ENCODE peak calls at places on chromosomes 11 and 22, in ten cellular contexts. E is neural crest cell; B is astrocyte; Z is mucosa of descending colon; G is osteoblast; S is pancreas; W is endothelial cell; X is transverse colon; F is ascending aorta; J is CD8-positive, alpha-beta T cell. K is an unnamed sample.

GRCh38 chr22:27734066-27734465 is 67.5 kb downstream of the MN1 start:
- DNase-seq in S (no peak), E (no peak), W (no peak), F (no peak), X (no peak), Z (no peak), G (no peak), J (no peak), B (no peak), K (peak; percentile 14)

GRCh38 chr11:6204708-6205107 is 649 bp upstream of the C11orf42 start:
- DNase-seq in X (no peak), F (no peak), W (no peak), S (no peak), J (no peak), E (no peak), Z (no peak), G (no peak), B (no peak), K (no peak)

GRCh38 chr11:13965337-13965736 is 2.8 kb downstream of the SPON1 start:
- DNase-seq in G (no peak), F (no peak), Z (peak; percentile 64), E (no peak), B (no peak), W (peak; percentile 6), X (peak; percentile 80), J (no peak), S (no peak), K (no peak)

GRCh38 chr11:10503217-10503616 is 37.8 kb downstream of the RNF141 start:
- DNase-seq in G (peak; percentile 56), Z (no peak), E (no peak), X (no peak), J (no peak), S (no peak), W (no peak), B (no peak), F (no peak), K (no peak)

GRCh38 chr11:82864268-82864667 is 36.0 kb downstream of the PRCP start:
- DNase-seq in F (peak; percentile 74), G (peak; percentile 46), S (peak; percentile 34), X (peak; percentile 44), B (peak; percentile 13), J (no peak), E (peak; percentile 42), W (peak; percentile 46), Z (no peak), K (peak; percentile 24)

GRCh38 chr22:20043997-20044342 is 23.1 kb downstream of the TANGO2 start:
- DNase-seq in B (no peak), E (no peak), J (no peak), X (no peak), S (no peak), Z (no peak), W (no peak), F (no peak), G (peak; percentile 5), K (no peak)

GRCh38 chr11:101241160-101241795 is 111.7 kb upstream of the PGR start:
- DNase-seq in F (no peak), S (no peak), J (no peak), Z (no peak), W (no peak), E (no peak), G (no peak), X (no peak), B (no peak), K (no peak)

GRCh38 chr11:126312903-126313460 is 9.1 kb downstream of the DCPS start:
- DNase-seq in W (no peak), F (no peak), E (no peak), Z (peak; percentile 52), B (no peak), X (peak; percentile 32), J (no peak), G (no peak), S (no peak), K (no peak)

GRCh38 chr11:17533782-17534415 is 10.3 kb downstream of the USH1C start:
- DNase-seq in S (no peak), W (no peak), G (no peak), J (no peak), B (no peak), F (no peak), E (no peak), Z (no peak), X (no peak), K (no peak)

GRCh38 chr11:8777907-8778767 is 95.5 kb downstream of the RPL27A start:
- DNase-seq in E (no peak), W (no peak), G (peak; percentile 89), J (no peak), F (peak; percentile 85), X (peak; percentile 33), S (peak; percentile 16), Z (peak; percentile 61), B (peak; percentile 56), K (no peak)

GRCh38 chr11:14793546-14793945 is 98.5 kb downstream of the CYP2R1 start:
- DNase-seq in X (no peak), G (no peak), E (no peak), J (no peak), B (peak; percentile 10), F (no peak), W (no peak), S (no peak), Z (no peak), K (no peak)

GRCh38 chr22:46367707-46368191 is 32.2 kb downstream of the TRMU start:
- DNase-seq in X (peak; percentile 87), E (peak; percentile 63), F (no peak), W (peak; percentile 90), Z (peak; percentile 74), G (peak; percentile 99), S (peak; percentile 67), J (peak; percentile 45), B (peak; percentile 10), K (peak; percentile 74)

GRCh38 chr11:18468962-18469361 is 13.3 kb downstream of the LDHAL6A start:
- DNase-seq in J (no peak), Z (no peak), E (no peak), B (no peak), X (no peak), G (no peak), S (no peak), W (no peak), F (no peak), K (no peak)

GRCh38 chr11:10497371-10498021 is 42.4 kb downstream of the AMPD3 start:
- DNase-seq in E (no peak), F (peak; percentile 53), G (no peak), Z (no peak), W (no peak), B (no peak), S (no peak), X (no peak), J (no peak), K (no peak)

GRCh38 chr22:17966403-17966717 is 58.0 kb downstream of the MICAL3 start:
- DNase-seq in G (no peak), S (no peak), Z (no peak), X (no peak), J (no peak), E (no peak), F (no peak), W (no peak), B (no peak), K (no peak)

GRCh38 chr11:32597914-32598313 is 14.3 kb downstream of the EIF3M start:
- DNase-seq in G (no peak), E (no peak), S (no peak), Z (no peak), B (peak; percentile 12), J (no peak), X (no peak), F (no peak), W (no peak), K (no peak)

GRCh38 chr22:44667829-44668189 is 34.2 kb upstream of the PRR5 start:
- DNase-seq in E (no peak), J (peak; percentile 51), W (no peak), X (peak; percentile 53), S (no peak), G (no peak), F (no peak), B (no peak), Z (no peak), K (no peak)

GRCh38 chr11:34757026-34757451 is 136.1 kb downstream of the EHF start:
- DNase-seq in G (no peak), F (no peak), X (peak; percentile 41), E (no peak), S (no peak), B (no peak), Z (no peak), J (no peak), W (no peak), K (no peak)

GRCh38 chr11:78190871-78191538 is 2.3 kb downstream of the USP35 start:
- DNase-seq in E (no peak), B (no peak), F (no peak), W (no peak), J (no peak), S (no peak), X (no peak), G (peak; percentile 9), Z (peak; percentile 32), K (no peak)

GRCh38 chr22:40603088-40603605 is 33.4 kb downstream of the MRTFA start:
- DNase-seq in Z (no peak), B (peak; percentile 84), S (no peak), W (no peak), F (no peak), J (no peak), G (peak; percentile 69), E (no peak), X (no peak), K (no peak)

GRCh38 chr11:110044226-110044968 is 48.8 kb upstream of the ZC3H12C start:
- DNase-seq in Z (no peak), X (no peak), J (no peak), F (no peak), S (no peak), B (no peak), W (no peak), E (no peak), G (no peak), K (no peak)

GRCh38 chr22:26196657-26197056 is 27.4 kb downstream of the SEZ6L start:
- DNase-seq in E (no peak), W (no peak), G (no peak), X (no peak), Z (no peak), F (no peak), J (no peak), B (no peak), S (no peak), K (no peak)
- TF ChIP-seq CTCF in E (no peak), W (no peak), G (no peak), X (no peak), Z (no peak), F (no peak), J (no peak), B (no peak), S (no peak), K (no peak)

GRCh38 chr22:48943567-48944432 is 883.9 kb downstream of the BRD1 start:
- DNase-seq in S (no peak), E (peak; percentile 40), Z (no peak), F (peak; percentile 56), J (no peak), W (peak; percentile 76), X (peak; percentile 7), G (peak; percentile 53), B (no peak), K (no peak)
- TF ChIP-seq CTCF in S (peak; percentile 16), E (peak; percentile 68), Z (no peak), F (peak; percentile 54), J (no peak), W (peak; percentile 67), X (no peak), G (no peak), B (peak; percentile 20), K (no peak)

GRCh38 chr11:59135648-59136461 is 6.8 kb upstream of the FAM111A start:
- DNase-seq in E (peak; percentile 91), B (peak; percentile 48), F (peak; percentile 91), G (peak; percentile 91), X (peak; percentile 85), W (peak; percentile 93), Z (peak; percentile 85), J (peak; percentile 83), S (peak; percentile 75), K (peak; percentile 86)
- TF ChIP-seq CTCF in E (peak; percentile 98), B (peak; percentile 86), F (peak; percentile 98), G (peak; percentile 98), X (peak; percentile 89), W (peak; percentile 81), Z (peak; percentile 97), J (peak; percentile 98), S (peak; percentile 94), K (peak; percentile 51)

GRCh38 chr11:11746454-11746853 is 95.3 kb upstream of the USP47 start:
- DNase-seq in X (no peak), G (no peak), B (no peak), E (no peak), Z (no peak), F (no peak), W (no peak), S (no peak), J (no peak), K (no peak)
- TF ChIP-seq CTCF in X (no peak), G (no peak), B (no peak), E (no peak), Z (no peak), F (no peak), W (no peak), S (no peak), J (no peak), K (no peak)